ENCODE peak calls at places on chromosome 4, in five cellular contexts. A is aorta, O is body of pancreas, H is RWPE1, M is tibial nerve. W is an unnamed sample.

GRCh38 chr4:70838972-70839536 is 636 bp downstream of the GRSF1 start:
- DNase-seq in H (peak; percentile 45), M (peak; percentile 24), O (peak; percentile 67), A (peak; percentile 79), W (no peak)

GRCh38 chr4:69800599-69800998 is 40.2 kb upstream of the SULT1B1 start:
- DNase-seq in O (no peak), M (no peak), A (no peak), H (peak; percentile 4), W (no peak)

GRCh38 chr4:91958651-91959050 is 345.1 kb upstream of the GRID2 start:
- DNase-seq in M (no peak), O (no peak), H (no peak), A (no peak), W (no peak)

GRCh38 chr4:75637827-75638226 is 7.5 kb upstream of the CDKL2 start:
- DNase-seq in H (no peak), M (no peak), O (no peak), A (no peak), W (no peak)

GRCh38 chr4:154208424-154208823 is 283.2 kb downstream of the DCHS2 start:
- DNase-seq in M (no peak), O (no peak), H (peak; percentile 68), A (no peak), W (no peak)

GRCh38 chr4:95362906-95363578 is 185.7 kb downstream of the UNC5C start:
- DNase-seq in M (no peak), H (peak; percentile 1), A (no peak), O (peak; percentile 7), W (no peak)

GRCh38 chr4:102684605-102685052 is 76.1 kb downstream of the MANBA start:
- DNase-seq in M (no peak), H (peak; percentile 69), A (no peak), O (no peak), W (peak; percentile 76)

GRCh38 chr4:107835409-107835808 is 10.7 kb downstream of the SGMS2 start:
- DNase-seq in O (no peak), H (no peak), A (no peak), M (no peak), W (no peak)

GRCh38 chr4:67746797-67747495 is 7.2 kb downstream of the GNRHR start:
- DNase-seq in M (no peak), O (no peak), H (no peak), A (no peak), W (no peak)

GRCh38 chr4:8186883-8187282 is 12.2 kb upstream of the SH3TC1 start:
- DNase-seq in O (no peak), M (no peak), A (no peak), H (no peak), W (no peak)

GRCh38 chr4:8188085-8188484 is 11.0 kb upstream of the SH3TC1 start:
- DNase-seq in H (peak; percentile 51), M (no peak), O (no peak), A (no peak), W (no peak)

GRCh38 chr4:8184061-8184460 is 15.0 kb upstream of the SH3TC1 start:
- DNase-seq in H (no peak), A (no peak), O (no peak), M (no peak), W (no peak)

GRCh38 chr4:8185280-8185679 is 13.8 kb upstream of the SH3TC1 start:
- DNase-seq in H (peak; percentile 56), O (no peak), M (no peak), A (no peak), W (peak; percentile 89)

DNA sequence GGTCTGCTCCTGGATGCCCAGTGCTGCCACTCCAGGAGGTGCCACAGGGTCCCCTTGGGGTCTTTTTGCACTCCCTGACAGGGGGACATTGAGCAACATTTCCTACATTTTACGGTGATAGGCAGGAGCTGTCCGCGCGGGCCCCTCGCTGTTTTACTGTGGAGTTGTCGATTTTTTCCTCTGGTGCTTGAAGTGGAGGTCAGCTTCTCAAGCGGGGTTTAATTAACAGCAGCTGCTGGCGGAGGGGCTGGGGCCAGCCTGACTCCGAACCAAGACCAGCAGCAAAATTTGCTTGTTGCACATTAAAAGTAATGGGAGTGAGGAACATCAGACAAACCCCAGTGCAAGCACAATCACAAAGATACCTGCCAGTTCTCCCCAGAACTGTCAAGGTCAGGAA is 13.2 kb upstream of the SH3TC1 start:
- DNase-seq in H (no peak), M (no peak), O (no peak), A (no peak), W (no peak)
- H3K27ac ChIP-seq in H (peak overlapping the region; percentile 58), M (peak overlapping the region; percentile 82), O (no peak overlapping the region), A (no peak overlapping the region), W (peak overlapping the region; percentile 94)

GRCh38 chr4:88940506-88940905 is 116.5 kb downstream of the FAM13A start:
- DNase-seq in A (no peak), O (no peak), M (no peak), H (no peak), W (no peak)
- H3K27ac ChIP-seq in A (no peak overlapping the region), O (no peak overlapping the region), M (no peak overlapping the region), H (no peak overlapping the region), W (no peak overlapping the region)

DNA sequence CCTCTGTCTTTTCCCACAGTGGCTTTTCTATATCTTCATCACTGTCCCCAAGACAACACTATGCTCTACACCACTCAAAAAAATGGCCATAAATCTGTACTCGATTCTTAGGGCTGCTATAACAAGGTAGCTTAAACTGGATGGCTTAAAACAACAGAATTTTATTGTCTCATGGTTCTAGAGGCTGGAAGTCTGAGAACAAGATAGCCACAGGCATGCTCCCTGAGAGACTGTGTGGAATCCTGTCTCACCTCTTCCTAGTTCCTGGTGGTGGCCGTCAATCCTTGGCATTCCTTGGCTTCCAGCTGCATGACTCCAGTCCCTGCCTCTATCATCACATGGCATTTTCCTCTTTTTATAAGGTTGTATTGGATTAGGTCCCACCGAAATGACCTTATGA is 70.7 kb upstream of the DCLK2 start:
- DNase-seq in A (no peak), M (no peak), O (no peak), H (no peak), W (no peak)
- H3K27ac ChIP-seq in A (peak overlapping the region; percentile 57), M (no peak overlapping the region), O (no peak overlapping the region), H (no peak overlapping the region), W (no peak overlapping the region)

DNA sequence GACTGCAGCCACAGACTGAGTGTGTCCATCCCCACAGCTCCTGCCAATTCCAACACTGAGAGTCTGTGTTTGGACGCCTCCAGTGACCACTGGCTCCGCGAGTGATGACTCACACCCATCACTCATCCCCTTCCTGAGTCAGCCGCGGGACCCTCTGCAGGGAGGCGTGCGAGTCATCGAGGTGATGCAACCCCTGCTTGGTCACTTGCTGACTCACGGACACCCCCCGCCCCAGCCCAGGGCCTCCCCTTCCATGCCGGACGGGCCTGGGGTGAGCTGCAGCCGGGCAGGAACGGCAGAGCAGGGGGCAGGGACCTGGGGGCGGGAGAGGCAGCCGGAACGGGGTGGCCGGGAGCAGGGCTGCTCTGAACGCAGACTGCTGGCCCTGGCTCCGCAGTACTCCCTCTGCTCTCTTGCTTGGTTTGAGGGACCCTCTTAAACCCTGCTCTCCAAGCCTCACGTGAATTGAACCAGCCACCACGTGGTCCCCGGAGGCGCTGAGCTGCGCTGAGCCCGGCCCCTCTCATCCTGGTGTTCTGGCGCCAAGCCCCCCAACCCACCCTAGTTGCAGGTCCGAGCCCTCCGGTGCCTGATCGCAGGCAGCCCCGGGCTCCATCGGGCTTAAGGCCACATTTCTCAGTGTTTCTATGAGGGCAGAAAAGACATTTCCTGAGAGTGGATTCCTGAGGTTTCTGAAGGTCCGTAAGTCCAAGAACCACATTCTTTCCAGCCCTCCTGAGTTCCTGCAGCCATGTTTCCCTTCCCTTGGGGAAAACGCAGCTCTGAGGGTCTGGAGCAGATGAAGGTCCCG is 32.4 kb downstream of the FGFRL1 start:
- DNase-seq in H (peak; percentile 91), A (peak; percentile 98), O (peak; percentile 73), M (peak; percentile 82), W (peak; percentile 88)
- H3K27ac ChIP-seq in H (peak overlapping the region; percentile 97), A (peak overlapping the region; percentile 82), O (peak overlapping the region; percentile 34), M (peak overlapping the region; percentile 84), W (peak overlapping the region; percentile 17)

GRCh38 chr4:144582105-144582850 is 63.7 kb upstream of the HHIP start:
- DNase-seq in A (no peak), M (no peak), O (no peak), H (peak; percentile 57), W (peak; percentile 29)

GRCh38 chr4:144580421-144580820 is 65.5 kb upstream of the HHIP start:
- DNase-seq in M (no peak), O (no peak), H (no peak), A (no peak), W (no peak)

GRCh38 chr4:144579411-144580020 is 66.4 kb upstream of the HHIP start:
- DNase-seq in A (no peak), M (no peak), H (peak; percentile 48), O (no peak), W (no peak)

GRCh38 chr4:144575181-144575580 is 70.8 kb upstream of the HHIP start:
- DNase-seq in H (no peak), A (no peak), O (no peak), M (no peak), W (no peak)

DNA sequence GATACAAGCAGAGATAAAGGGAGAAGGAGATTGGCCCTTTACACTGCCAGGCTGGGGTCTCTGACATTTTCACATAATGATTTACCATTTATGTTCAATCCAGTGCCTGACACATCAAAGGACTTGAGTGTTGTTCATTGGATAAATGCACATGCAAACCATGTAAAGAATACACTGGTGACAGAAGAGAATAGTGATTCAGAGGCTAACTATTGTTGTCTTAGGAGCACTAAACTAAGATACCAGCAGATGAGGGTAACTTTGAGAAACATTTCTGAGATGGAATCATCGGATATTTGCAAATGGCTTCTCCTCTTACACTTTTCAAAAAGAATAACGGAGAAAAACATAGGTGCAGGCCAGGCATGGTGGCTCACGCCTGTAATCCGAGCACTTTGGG is 67.3 kb upstream of the HHIP start:
- DNase-seq in M (no peak), A (no peak), O (no peak), H (no peak), W (no peak)
- H3K27ac ChIP-seq in M (no peak overlapping the region), A (no peak overlapping the region), O (no peak overlapping the region), H (peak overlapping the region; percentile 82), W (peak overlapping the region; percentile 89)

DNA sequence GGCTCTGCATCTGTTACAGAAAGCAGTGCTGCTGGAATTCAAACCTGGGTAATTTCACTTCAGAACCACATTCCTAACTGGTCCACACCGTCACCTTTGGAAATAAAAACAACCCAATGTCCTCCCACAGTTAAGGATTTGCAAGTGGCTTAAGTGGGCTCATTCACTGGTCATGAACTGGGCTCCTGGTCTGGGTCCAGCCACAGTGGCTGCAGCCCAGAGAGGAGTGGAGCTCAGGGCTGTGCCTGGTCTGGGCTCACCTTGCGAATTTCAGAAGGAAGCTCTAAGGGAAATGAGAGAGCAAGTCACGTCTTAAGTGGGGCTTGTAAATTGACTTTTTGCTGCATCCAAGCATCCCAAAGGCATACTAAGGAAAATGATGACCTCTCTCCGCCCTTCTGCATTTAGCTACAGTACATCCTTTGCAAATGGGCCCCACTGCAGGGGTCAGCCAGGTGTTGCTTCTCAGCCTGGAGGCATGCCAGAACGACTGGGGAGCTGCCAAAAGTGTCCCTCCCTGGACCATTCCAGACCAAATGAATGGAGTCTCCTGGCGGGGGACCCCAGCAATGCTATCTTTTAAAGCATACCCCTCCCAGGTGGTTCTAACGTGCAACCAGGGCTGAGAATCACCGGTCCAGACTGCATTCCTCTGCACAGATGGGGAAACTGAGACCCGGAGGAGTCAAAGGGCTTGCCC is 25.6 kb upstream of the CRMP1 start:
- DNase-seq in A (no peak), H (no peak), O (no peak), M (no peak), W (no peak)
- H3K27ac ChIP-seq in A (no peak overlapping the region), H (no peak overlapping the region), O (no peak overlapping the region), M (no peak overlapping the region), W (no peak overlapping the region)

GRCh38 chr4:183118585-183118984 is 19.5 kb downstream of the WWC2 start:
- DNase-seq in H (peak; percentile 84), M (no peak), A (no peak), O (peak; percentile 47), W (no peak)

GRCh38 chr4:183118141-183118540 is 19.1 kb downstream of the WWC2 start:
- DNase-seq in M (no peak), O (no peak), A (no peak), H (no peak), W (no peak)
- H3K27ac ChIP-seq in M (no peak overlapping the region), O (peak overlapping the region; percentile 49), A (no peak overlapping the region), H (peak overlapping the region; percentile 52), W (no peak overlapping the region)

GRCh38 chr4:48484494-48485168 is 1.5 kb downstream of the SLC10A4 start:
- DNase-seq in M (no peak), O (no peak), A (no peak), H (no peak), W (no peak)
- H3K27ac ChIP-seq in M (no peak overlapping the region), O (no peak overlapping the region), A (no peak overlapping the region), H (no peak overlapping the region), W (no peak overlapping the region)